ENCODE peak calls at places on chromosomes 2 and 18, in four cellular contexts. C is HepG2, Q is SK-N-SH, Y is K562. X is an unnamed sample.

GRCh38 chr2:26670931-26671460 is 21.5 kb upstream of the KCNK3 start:
- DNase-seq in C (no peak), Q (no peak), Y (no peak), X (no peak)

GRCh38 chr2:28239152-28239551 is 153.5 kb upstream of the FOSL2 start:
- DNase-seq in C (no peak), Q (no peak), Y (no peak), X (no peak)

GRCh38 chr2:162111958-162112850 is 38.2 kb upstream of the DPP4 start:
- DNase-seq in C (peak), Q (no peak), Y (no peak), X (no peak)

GRCh38 chr2:9002637-9003365 is 683 bp downstream of the MBOAT2 start:
- DNase-seq in C (no peak), Q (peak), Y (peak), X (no peak)

GRCh38 chr18:24868331-24868730 is 407.9 kb downstream of the HRH4 start:
- DNase-seq in C (no peak), Q (no peak), Y (no peak), X (no peak)

GRCh38 chr18:50194623-50195532 is at the start of gene MYO5B:
- DNase-seq in C (peak), Q (peak), Y (peak), X (no peak)

GRCh38 chr2:190637331-190637734 is 11.6 kb upstream of the NAB1 start:
- DNase-seq in C (no peak), Q (no peak), Y (no peak), X (no peak)

GRCh38 chr18:71020342-71021096 is 731.7 kb downstream of the SOCS6 start:
- DNase-seq in C (no peak), Q (no peak), Y (no peak), X (no peak)

GRCh38 chr2:207632575-207633492 is 7.6 kb upstream of the METTL21A start:
- DNase-seq in C (peak), Q (no peak), Y (peak), X (no peak)

GRCh38 chr2:127683056-127683455 is 7.7 kb upstream of the LIMS2 start:
- DNase-seq in C (no peak), Q (no peak), Y (no peak), X (no peak)

GRCh38 chr2:222506230-222506934 is 82.0 kb downstream of the SGPP2 start:
- DNase-seq in C (no peak), Q (no peak), Y (no peak), X (no peak)

GRCh38 chr2:206804326-206804725 is 38.9 kb downstream of the FASTKD2 start:
- DNase-seq in C (no peak), Q (no peak), Y (no peak), X (no peak)

GRCh38 chr2:28683100-28683706 is 68.4 kb upstream of the PPP1CB start:
- DNase-seq in C (peak), Q (no peak), Y (peak), X (no peak)

GRCh38 chr2:152585830-152586484 is 131.3 kb downstream of the PRPF40A start:
- DNase-seq in C (peak), Q (peak), Y (peak), X (no peak)

GRCh38 chr2:15031745-15032240 is 399.3 kb downstream of the LRATD1 start:
- DNase-seq in C (no peak), Q (no peak), Y (no peak), X (no peak)

GRCh38 chr2:101307503-101307902 is 998 bp downstream of the RNF149 start:
- DNase-seq in C (no peak), Q (no peak), Y (peak), X (no peak)

GRCh38 chr2:47295981-47296350 is 107.0 kb upstream of the MSH2 start:
- DNase-seq in C (no peak), Q (no peak), Y (no peak), X (no peak)

GRCh38 chr2:184523732-184524131 is 74.6 kb upstream of the ZNF804A start:
- DNase-seq in C (no peak), Q (no peak), Y (no peak), X (no peak)

GRCh38 chr2:203532957-203533695 is 2.0 kb downstream of the RAPH1 start:
- DNase-seq in C (peak), Q (peak), Y (peak), X (no peak)

GRCh38 chr2:233462202-233462785 is 104.3 kb downstream of the USP40 start:
- DNase-seq in C (no peak), Q (no peak), Y (no peak), X (no peak)

GRCh38 chr18:78862395-78862794 is 117.2 kb upstream of the SALL3 start:
- DNase-seq in C (no peak), Q (no peak), Y (no peak), X (no peak)

GRCh38 chr2:60440080-60440753 is 113.2 kb downstream of the BCL11A start:
- DNase-seq in C (no peak), Q (no peak), Y (no peak), X (no peak)

GRCh38 chr2:218736535-218736934 is 25.9 kb downstream of the TTLL4 start:
- DNase-seq in C (no peak), Q (no peak), Y (no peak), X (no peak)

GRCh38 chr2:37472959-37473358 is 128.5 kb downstream of the QPCT start:
- DNase-seq in C (no peak), Q (no peak), Y (no peak), X (no peak)

GRCh38 chr2:25303517-25304338 is 38.0 kb downstream of the DNMT3A start:
- DNase-seq in C (no peak), Q (no peak), Y (no peak), X (no peak)

GRCh38 chr2:113233593-113234550 is 44.8 kb downstream of the PAX8 start:
- DNase-seq in C (peak), Q (no peak), Y (peak), X (no peak)

GRCh38 chr2:231780123-231780908 is 766 bp downstream of the PDE6D start:
- DNase-seq in C (peak), Q (peak), Y (peak), X (no peak)

DNA sequence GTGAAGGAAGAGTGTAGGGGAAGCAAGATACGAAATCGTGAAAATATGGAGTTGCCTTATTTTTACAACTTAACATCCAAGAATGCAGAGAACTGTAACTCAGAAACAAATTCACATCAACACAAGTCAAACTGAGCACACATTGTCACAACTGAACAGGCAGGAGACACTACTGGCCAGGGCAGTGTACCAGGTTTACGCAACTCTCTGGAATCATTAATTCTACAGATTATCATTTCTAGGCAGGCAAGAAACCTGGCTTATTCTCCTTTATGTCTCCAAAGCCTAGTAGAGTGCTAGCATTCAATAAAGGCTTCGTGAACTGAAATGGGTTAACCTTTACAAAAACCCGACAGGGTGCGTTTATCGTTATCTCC is 583 bp downstream of the COA5 start:
- DNase-seq in C (no peak), Q (no peak), Y (no peak), X (no peak)
- TF ChIP-seq SIN3A in C (no peak), Q (no peak), Y (no peak), X (no peak)

GRCh38 chr2:150167711-150168110 is 319.8 kb downstream of the RND3 start:
- DNase-seq in C (no peak), Q (no peak), Y (peak), X (no peak)

GRCh38 chr2:150168596-150168995 is 318.9 kb downstream of the RND3 start:
- DNase-seq in C (no peak), Q (no peak), Y (no peak), X (no peak)

GRCh38 chr2:150171065-150171548 is 316.4 kb downstream of the RND3 start:
- DNase-seq in C (no peak), Q (no peak), Y (no peak), X (no peak)

GRCh38 chr2:150165988-150166965 is 321.2 kb downstream of the RND3 start:
- DNase-seq in C (peak), Q (no peak), Y (peak), X (no peak)

GRCh38 chr2:150169230-150169629 is 318.2 kb downstream of the RND3 start:
- DNase-seq in C (no peak), Q (no peak), Y (no peak), X (no peak)
- TF ChIP-seq REST in C (no peak), Q (no peak), Y (no peak), X (no peak)

GRCh38 chr2:216617159-216617815 is 15.9 kb upstream of the IGFBP2 start:
- DNase-seq in C (no peak), Q (no peak), Y (no peak), X (no peak)
- TF ChIP-seq SIN3A in C (no peak), Q (no peak), Y (no peak), X (no peak)

GRCh38 chr2:216108967-216109921 is at the start of gene XRCC5:
- DNase-seq in C (peak), Q (peak), Y (peak), X (peak)
- TF ChIP-seq REST in C (no peak), Q (peak), Y (no peak), X (peak)

GRCh38 chr2:117339980-117340379 is 474.5 kb upstream of the DDX18 start:
- DNase-seq in C (no peak), Q (no peak), Y (no peak), X (no peak)
- TF ChIP-seq SIN3A in C (no peak), Q (no peak), Y (no peak), X (no peak)

DNA sequence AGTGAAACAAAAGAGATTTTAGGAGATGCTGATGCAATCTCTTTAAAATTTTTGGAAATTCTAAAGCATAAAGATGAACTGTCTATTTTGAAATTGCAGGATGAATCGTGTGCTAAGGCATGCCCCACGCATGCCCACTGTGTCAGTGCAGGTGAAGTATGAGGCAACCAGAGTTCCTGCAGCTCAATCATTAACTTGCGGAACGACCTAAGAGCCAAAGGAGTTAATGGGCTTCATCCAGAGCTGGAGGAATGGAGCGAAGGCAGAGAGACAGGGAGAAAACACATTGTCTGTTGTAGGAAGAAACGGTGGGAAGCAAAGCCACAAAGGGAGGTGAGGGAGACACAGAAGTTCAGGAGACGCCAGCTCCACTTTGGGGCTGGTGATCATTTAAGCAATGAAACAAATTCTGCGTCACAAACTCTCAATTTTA is 265.2 kb downstream of the CCDC85A start:
- DNase-seq in C (peak), Q (no peak), Y (no peak), X (no peak)
- TF ChIP-seq REST in C (no peak), Q (no peak), Y (no peak), X (no peak)

GRCh38 chr2:38991899-38992298 is 102.2 kb downstream of the ARHGEF33 start:
- DNase-seq in C (no peak), Q (no peak), Y (no peak), X (no peak)

GRCh38 chr2:39000552-39000951 is 110.9 kb downstream of the ARHGEF33 start:
- DNase-seq in C (no peak), Q (no peak), Y (no peak), X (no peak)

GRCh38 chr2:38997784-38998183 is 108.1 kb downstream of the ARHGEF33 start:
- DNase-seq in C (peak), Q (no peak), Y (no peak), X (no peak)
- TF ChIP-seq SIN3A in C (no peak), Q (no peak), Y (no peak), X (no peak)

X was measured in Panc1.